ENCODE peak calls at places on chromosomes 3 and 15, in seven cellular contexts. F, Y, H, U, R, N and Q are unnamed samples.

GRCh38 chr15:52114256-52114655 is 1.7 kb upstream of the BCL2L10 start:
- DNase-seq in F (no peak), Y (no peak), H (no peak), U (no peak), R (no peak), N (no peak), Q (no peak)

GRCh38 chr3:72896996-72897757 is 9.3 kb downstream of the GXYLT2 start:
- DNase-seq in F (no peak), Y (peak; percentile 52), H (no peak), U (no peak), R (no peak), N (no peak), Q (no peak)

GRCh38 chr3:192481638-192482037 is 245.7 kb downstream of the FGF12 start:
- DNase-seq in F (no peak), Y (peak; percentile 77), H (no peak), U (no peak), R (no peak), N (no peak), Q (no peak)

GRCh38 chr3:102181202-102181920 is 253.5 kb upstream of the ZPLD1 start:
- DNase-seq in F (no peak), Y (peak; percentile 83), H (no peak), U (no peak), R (no peak), N (no peak), Q (no peak)

GRCh38 chr15:89874926-89875564 is 18.7 kb downstream of the AP3S2 start:
- DNase-seq in F (peak; percentile 85), Y (peak; percentile 75), H (peak; percentile 88), U (peak; percentile 89), R (peak; percentile 81), N (peak; percentile 52), Q (peak; percentile 72)

GRCh38 chr3:25604107-25604805 is 60.5 kb downstream of the TOP2B start:
- DNase-seq in F (no peak), Y (peak; percentile 82), H (no peak), U (no peak), R (no peak), N (no peak), Q (no peak)

GRCh38 chr15:65069779-65070546 is 2.2 kb upstream of the RASL12 start:
- DNase-seq in F (no peak), Y (no peak), H (no peak), U (no peak), R (no peak), N (no peak), Q (no peak)

GRCh38 chr3:99250821-99251355 is 349.4 kb upstream of the DCBLD2 start:
- DNase-seq in F (no peak), Y (peak; percentile 79), H (no peak), U (no peak), R (no peak), N (no peak), Q (no peak)

GRCh38 chr15:30991301-30992072 is at the start of gene MTMR10:
- DNase-seq in F (peak; percentile 74), Y (peak; percentile 76), H (peak; percentile 82), U (peak; percentile 88), R (peak; percentile 95), N (peak; percentile 37), Q (peak; percentile 63)

GRCh38 chr3:128075516-128076464 is 23.6 kb downstream of the SEC61A1 start:
- DNase-seq in F (peak; percentile 83), Y (peak; percentile 86), H (peak; percentile 93), U (peak; percentile 93), R (peak; percentile 91), N (peak; percentile 78), Q (peak; percentile 75)

GRCh38 chr3:105409364-105409763 is 42.7 kb downstream of the ALCAM start:
- DNase-seq in F (no peak), Y (no peak), H (no peak), U (no peak), R (no peak), N (no peak), Q (no peak)

GRCh38 chr3:88321696-88322095 is 171.9 kb downstream of the C3orf38 start:
- DNase-seq in F (no peak), Y (no peak), H (no peak), U (no peak), R (no peak), N (no peak), Q (no peak)